ENCODE peak calls at places on chromosome 19, in six cellular contexts. Y, H, R, G, E and Z are unnamed samples.

GRCh38 chr19:23788415-23788814 is 29.7 kb upstream of the ZNF681 start:
- DNase-seq in H (no peak), E (no peak), Y (no peak), R (no peak), G (no peak), Z (no peak)

GRCh38 chr19:8702350-8702749 is 3.8 kb upstream of the ACTL9 start:
- DNase-seq in R (no peak), E (no peak), H (no peak), Y (no peak), G (no peak), Z (no peak)

GRCh38 chr19:16462757-16463250 is 9.0 kb downstream of the EPS15L1 start:
- DNase-seq in E (no peak), R (no peak), Y (no peak), H (no peak), G (no peak), Z (no peak)

GRCh38 chr19:55304279-55304978 is 20.6 kb downstream of the BRSK1 start:
- DNase-seq in G (no peak), Y (peak; percentile 84), H (no peak), E (peak; percentile 30), R (no peak), Z (peak; percentile 61)

GRCh38 chr19:42563352-42564210 is 31.1 kb downstream of the CEACAM8 start:
- DNase-seq in R (peak; percentile 43), E (peak; percentile 50), H (peak; percentile 34), Y (peak; percentile 61), G (no peak), Z (no peak)

GRCh38 chr19:8252922-8253589 is 43.9 kb downstream of the CERS4 start:
- DNase-seq in Y (peak; percentile 88), E (peak; percentile 78), H (peak; percentile 80), G (peak; percentile 88), R (peak; percentile 51), Z (peak; percentile 89)

GRCh38 chr19:52689804-52690394 is 44.9 kb downstream of the ZNF611 start:
- DNase-seq in R (no peak), Y (peak; percentile 29), H (peak; percentile 49), G (peak; percentile 72), E (peak; percentile 28), Z (no peak)

GRCh38 chr19:41226053-41226873 is 7.2 kb downstream of the AXL start:
- DNase-seq in H (peak; percentile 74), Y (peak; percentile 79), R (peak; percentile 72), E (peak; percentile 62), G (peak; percentile 93), Z (peak; percentile 81)

GRCh38 chr19:2970201-2970838 is 7.0 kb upstream of the TLE6 start:
- DNase-seq in G (no peak), E (no peak), Y (no peak), R (no peak), H (peak; percentile 64), Z (no peak)

GRCh38 chr19:15456441-15456840 is 6.7 kb upstream of the WIZ start:
- DNase-seq in E (no peak), Y (no peak), H (no peak), R (no peak), G (no peak), Z (no peak)

GRCh38 chr19:48379058-48379457 is 12.3 kb downstream of the KDELR1 start:
- DNase-seq in Y (no peak), E (no peak), G (no peak), R (no peak), H (no peak), Z (no peak)

GRCh38 chr19:15427991-15428471 is 9.2 kb upstream of the AKAP8L start:
- DNase-seq in E (no peak), H (no peak), R (no peak), G (no peak), Y (no peak), Z (no peak)

GRCh38 chr19:8192227-8192820 is 16.8 kb upstream of the CERS4 start:
- DNase-seq in H (no peak), R (no peak), Y (no peak), G (no peak), E (no peak), Z (no peak)

GRCh38 chr19:54937926-54938325 is 9.4 kb downstream of the NLRP7 start:
- DNase-seq in R (no peak), E (no peak), Y (no peak), H (no peak), G (no peak), Z (no peak)

GRCh38 chr19:43624933-43625332 is 5.5 kb upstream of the ZNF428 start:
- DNase-seq in Y (peak; percentile 92), H (peak; percentile 46), E (peak; percentile 71), G (no peak), R (peak; percentile 72), Z (no peak)

GRCh38 chr19:7658219-7658686 is 10.6 kb upstream of the RETN start:
- DNase-seq in G (no peak), H (no peak), E (no peak), Y (no peak), R (no peak), Z (peak; percentile 24)

GRCh38 chr19:6066661-6067646 is 43.3 kb downstream of the RFX2 start:
- DNase-seq in E (peak; percentile 99), H (peak; percentile 98), R (no peak), G (peak; percentile 86), Y (peak; percentile 42), Z (peak; percentile 50)

GRCh38 chr19:46821512-46822359 is 28.9 kb downstream of the AP2S1 start:
- DNase-seq in G (no peak), R (no peak), H (peak; percentile 20), Y (no peak), E (no peak), Z (peak; percentile 78)

GRCh38 chr19:17784201-17785008 is 10.5 kb upstream of the B3GNT3 start:
- DNase-seq in G (peak; percentile 70), R (no peak), Y (peak; percentile 81), H (peak; percentile 67), E (peak; percentile 71), Z (peak; percentile 74)

GRCh38 chr19:17967258-17968051 is 548 bp downstream of the KCNN1 start:
- DNase-seq in G (no peak), H (no peak), Y (no peak), E (no peak), R (no peak), Z (no peak)

GRCh38 chr19:45322311-45322710 is 364 bp downstream of the CKM start:
- DNase-seq in E (no peak), R (no peak), H (no peak), Y (no peak), G (no peak), Z (peak; percentile 37)

GRCh38 chr19:7257148-7258041 is 36.8 kb downstream of the INSR start:
- DNase-seq in R (peak; percentile 72), H (peak; percentile 48), Y (peak; percentile 28), E (peak; percentile 94), G (peak; percentile 75), Z (no peak)

GRCh38 chr19:9431475-9431874 is 3.9 kb downstream of the ZNF266 start:
- DNase-seq in E (peak; percentile 1), R (no peak), H (peak; percentile 16), G (no peak), Y (peak; percentile 32), Z (peak; percentile 65)

GRCh38 chr19:48568345-48568886 is 16.4 kb downstream of the SULT2B1 start:
- DNase-seq in Y (peak; percentile 52), H (peak; percentile 93), E (peak; percentile 86), R (peak; percentile 83), G (peak; percentile 78), Z (peak; percentile 80)

DNA sequence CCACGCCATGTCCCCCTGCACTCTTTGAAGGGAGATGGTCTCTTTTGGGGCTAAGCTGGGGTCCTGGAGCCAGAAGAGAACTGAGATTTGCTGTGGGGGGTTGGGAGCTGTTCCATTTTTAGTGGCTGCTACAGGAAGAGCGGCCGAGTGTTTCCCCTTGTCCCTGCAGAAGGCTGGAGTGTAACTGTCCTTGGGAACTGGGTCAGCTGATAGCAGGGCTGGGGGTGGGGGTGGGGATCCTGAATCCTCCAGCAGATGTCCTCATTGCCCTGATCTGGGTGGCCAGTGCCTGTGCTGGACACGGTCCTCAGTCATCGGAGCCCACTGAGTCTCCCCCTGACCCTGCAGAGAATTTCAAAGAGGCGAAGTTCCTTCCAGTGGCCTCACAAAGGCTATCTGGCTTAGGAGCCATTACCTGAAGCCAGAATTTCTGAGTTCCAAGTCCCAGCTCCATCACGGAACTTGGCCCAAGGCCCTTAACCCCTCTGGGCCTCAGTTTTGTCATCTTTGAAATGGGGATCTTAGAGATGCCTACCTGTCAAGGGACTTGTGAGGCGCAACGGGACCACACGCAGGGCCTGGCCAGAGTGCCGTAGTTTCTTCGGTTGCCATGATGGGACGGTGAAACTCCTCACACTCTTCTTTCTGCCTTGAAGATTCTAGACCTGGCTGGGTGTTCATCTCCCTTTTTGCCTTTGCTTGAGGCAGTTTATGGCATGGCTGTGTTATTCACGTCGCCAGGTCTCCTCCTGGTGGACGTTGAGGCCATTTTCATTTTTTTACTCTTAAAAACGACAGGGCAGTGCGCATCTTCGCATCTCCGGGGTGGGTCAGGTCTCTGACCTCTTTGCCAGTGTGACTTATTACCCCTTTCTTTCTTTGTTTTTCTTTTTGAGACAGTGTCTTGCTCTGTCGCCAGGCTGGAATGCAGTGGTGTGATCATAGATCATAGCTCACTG is 51.9 kb downstream of the DNM2 start:
- DNase-seq in Y (peak; percentile 51), R (no peak), E (peak; percentile 84), G (peak; percentile 58), H (peak; percentile 52), Z (no peak)
- H3K4me1 ChIP-seq in Y (peaks cover 9% of the 10 kb centered on the region), R (peaks cover 16% of the 10 kb centered on the region), E (peaks cover 58% of the 10 kb centered on the region), G (peaks cover 15% of the 10 kb centered on the region), H (peaks cover 21% of the 10 kb centered on the region), Z (peaks cover 4% of the 10 kb centered on the region)

GRCh38 chr19:410243-410781 is 1.4 kb upstream of the C2CD4C start:
- DNase-seq in Y (no peak), H (peak; percentile 6), R (no peak), G (no peak), E (peak; percentile 58), Z (no peak)
- H3K4me1 ChIP-seq in Y (peaks cover 3% of the 10 kb centered on the region), H (no peaks in the 10 kb centered on the region), R (peaks cover 4% of the 10 kb centered on the region), G (peaks cover 3% of the 10 kb centered on the region), E (peaks cover 39% of the 10 kb centered on the region), Z (no peaks in the 10 kb centered on the region)

DNA sequence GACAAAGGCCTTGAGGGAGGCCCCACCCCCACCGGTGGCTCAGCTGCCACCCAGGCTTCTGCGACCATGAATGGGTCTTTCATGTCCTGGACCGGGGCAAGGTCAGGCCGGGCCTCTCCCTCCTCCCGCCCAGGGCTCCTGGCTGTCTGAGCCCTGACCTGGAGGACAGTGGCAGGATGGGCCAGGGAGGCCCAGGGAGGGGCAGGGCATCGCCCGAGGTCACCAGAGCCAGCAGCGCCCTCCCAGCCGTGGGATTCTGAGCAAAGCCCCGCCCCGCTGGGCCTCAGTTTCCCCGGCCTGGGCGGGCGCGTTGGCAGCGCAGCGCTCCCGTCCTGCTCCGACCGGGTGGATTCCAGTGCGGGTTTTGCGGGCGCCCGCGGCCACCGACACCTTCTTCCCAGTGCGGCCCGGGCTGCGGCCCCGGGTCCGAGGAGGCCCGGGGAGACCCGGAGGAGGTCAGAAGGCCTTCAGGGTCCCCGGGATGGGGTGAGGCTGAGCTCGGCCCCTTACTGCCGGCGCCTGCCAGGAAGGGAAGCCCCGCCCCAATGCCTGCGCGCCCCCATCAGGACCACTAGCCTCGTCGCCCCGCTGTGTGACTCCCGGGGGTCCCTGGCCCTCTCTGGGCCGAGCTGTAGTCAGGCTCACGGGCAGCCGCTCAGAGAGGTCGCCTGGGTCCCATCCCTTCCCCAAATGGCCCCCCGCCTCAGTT is 24.6 kb upstream of the SEMA6B start:
- DNase-seq in G (no peak), Y (peak; percentile 75), R (no peak), E (no peak), H (no peak), Z (peak; percentile 69)
- H3K4me1 ChIP-seq in G (peaks cover 2% of the 10 kb centered on the region), Y (peaks cover 8% of the 10 kb centered on the region), R (peaks cover 18% of the 10 kb centered on the region), E (peaks cover 16% of the 10 kb centered on the region), H (no peaks in the 10 kb centered on the region), Z (peaks cover 31% of the 10 kb centered on the region)

DNA sequence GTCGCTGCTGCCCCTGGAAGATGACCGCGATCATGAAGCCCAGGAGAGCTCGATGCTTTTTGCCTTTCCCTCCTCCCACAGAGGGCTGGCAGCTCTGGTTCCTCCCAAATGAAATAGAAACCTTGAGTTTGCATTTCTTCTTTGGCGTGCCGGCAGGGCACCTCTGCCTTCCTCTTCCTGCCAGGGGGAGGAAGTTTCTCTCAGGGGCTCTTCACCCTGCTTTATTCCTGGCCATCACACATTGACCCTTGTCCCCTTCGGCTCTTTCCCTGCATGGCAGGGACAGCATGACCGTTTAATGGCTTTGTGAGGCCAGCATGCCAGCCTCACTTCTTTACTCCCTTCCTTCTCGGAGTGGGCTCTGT is 47.9 kb downstream of the ACTN4 start:
- DNase-seq in R (no peak), E (no peak), H (no peak), Y (no peak), G (no peak), Z (no peak)
- H3K4me1 ChIP-seq in R (peaks cover 44% of the 10 kb centered on the region), E (peaks cover 84% of the 10 kb centered on the region), H (peaks cover 57% of the 10 kb centered on the region), Y (peaks cover 3% of the 10 kb centered on the region), G (peaks cover 25% of the 10 kb centered on the region), Z (peaks cover 34% of the 10 kb centered on the region)